ENCODE peak calls at places on chromosomes 16 and 17, in six cellular contexts. U is HCT116, Q is lower leg skin, H is astrocyte of the spinal cord, A is prostate gland, E is progenitor cell of endocrine pancreas. K is an unnamed sample.

GRCh38 chr16:10629592-10629963 is 49.2 kb upstream of the EMP2 start:
- DNase-seq in U (no peak), A (no peak), Q (no peak), H (no peak), E (no peak), K (no peak)

GRCh38 chr17:66625321-66625767 is 209.6 kb upstream of the CACNG5 start:
- DNase-seq in H (peak), E (no peak), U (peak), A (no peak), Q (no peak), K (no peak)

GRCh38 chr16:17962726-17963125 is 373.8 kb downstream of the NPIPA8 start:
- DNase-seq in E (no peak), U (no peak), A (no peak), Q (no peak), H (no peak), K (no peak)

GRCh38 chr17:3827124-3827773 is 18.8 kb downstream of the NCBP3 start:
- DNase-seq in H (peak), Q (no peak), E (peak), A (peak), U (peak), K (peak)

GRCh38 chr17:59844884-59845594 is 47.7 kb downstream of the TUBD1 start:
- DNase-seq in U (no peak), Q (peak), H (peak), E (no peak), A (no peak), K (no peak)

GRCh38 chr17:81200695-81201580 is 21.8 kb downstream of the CEP131 start:
- DNase-seq in H (peak), U (peak), A (peak), Q (no peak), E (no peak), K (peak)

GRCh38 chr17:40487371-40488020 is 13.9 kb downstream of the TNS4 start:
- DNase-seq in A (no peak), U (no peak), Q (no peak), E (no peak), H (no peak), K (no peak)

GRCh38 chr17:78921437-78921971 is 3.7 kb downstream of the TIMP2 start:
- DNase-seq in Q (no peak), A (no peak), E (no peak), H (no peak), U (no peak), K (no peak)

GRCh38 chr16:55030944-55031343 is 100.3 kb downstream of the IRX5 start:
- DNase-seq in U (no peak), Q (peak), A (no peak), H (no peak), E (no peak), K (no peak)

GRCh38 chr17:67293251-67294203 is 48.5 kb upstream of the HELZ start:
- DNase-seq in E (peak), Q (peak), A (peak), H (peak), U (peak), K (peak)

GRCh38 chr16:19831678-19832077 is 53.0 kb downstream of the GPRC5B start:
- DNase-seq in A (no peak), H (peak), E (no peak), U (no peak), Q (no peak), K (no peak)

GRCh38 chr17:38868095-38868967 is 1.5 kb upstream of the LASP1 start:
- DNase-seq in E (no peak), Q (peak), A (no peak), H (no peak), U (no peak), K (no peak)

GRCh38 chr17:81524063-81524864 is 3.9 kb upstream of the FSCN2 start:
- DNase-seq in A (no peak), Q (no peak), E (no peak), U (no peak), H (no peak), K (no peak)

GRCh38 chr17:8665681-8666080 is 35.2 kb upstream of the MYH10 start:
- DNase-seq in Q (peak), U (no peak), A (no peak), H (no peak), E (no peak), K (no peak)

GRCh38 chr16:4111748-4112696 is 4.2 kb downstream of the ADCY9 start:
- DNase-seq in E (no peak), U (no peak), Q (no peak), A (no peak), H (peak), K (no peak)

GRCh38 chr17:31475378-31476162 is 84.1 kb downstream of the RAB11FIP4 start:
- DNase-seq in A (no peak), Q (no peak), E (no peak), H (no peak), U (no peak), K (no peak)

GRCh38 chr17:39822051-39822450 is 42.1 kb downstream of the IKZF3 start:
- DNase-seq in U (no peak), Q (no peak), E (no peak), H (no peak), A (no peak), K (no peak)

GRCh38 chr17:6995500-6996255 is at the start of gene ALOX12:
- DNase-seq in H (no peak), E (no peak), A (peak), Q (peak), U (no peak), K (no peak)

GRCh38 chr17:45374501-45374900 is 57.7 kb upstream of the MAP3K14 start:
- DNase-seq in E (no peak), H (no peak), U (no peak), Q (no peak), A (no peak), K (no peak)

GRCh38 chr17:32479074-32479617 is 7.6 kb upstream of the CDK5R1 start:
- DNase-seq in U (no peak), E (no peak), Q (no peak), A (no peak), H (no peak), K (no peak)

GRCh38 chr16:27522173-27522707 is 27.5 kb downstream of the GTF3C1 start:
- DNase-seq in H (no peak), A (no peak), Q (no peak), E (no peak), U (no peak), K (no peak)

GRCh38 chr16:14070555-14070876 is 603 bp upstream of the MRTFB start:
- DNase-seq in E (no peak), Q (no peak), A (no peak), H (no peak), U (no peak), K (no peak)

GRCh38 chr17:66952031-66952524 is 12.4 kb upstream of the CACNG4 start:
- DNase-seq in E (no peak), Q (no peak), H (peak), U (peak), A (peak), K (no peak)

GRCh38 chr17:41448506-41448905 is 7.7 kb upstream of the KRT38 start:
- DNase-seq in Q (no peak), A (no peak), U (no peak), E (no peak), H (no peak), K (no peak)

GRCh38 chr17:42049834-42050359 is 504 bp downstream of the C17orf113 start:
- DNase-seq in E (no peak), H (no peak), A (no peak), Q (no peak), U (no peak), K (no peak)

DNA sequence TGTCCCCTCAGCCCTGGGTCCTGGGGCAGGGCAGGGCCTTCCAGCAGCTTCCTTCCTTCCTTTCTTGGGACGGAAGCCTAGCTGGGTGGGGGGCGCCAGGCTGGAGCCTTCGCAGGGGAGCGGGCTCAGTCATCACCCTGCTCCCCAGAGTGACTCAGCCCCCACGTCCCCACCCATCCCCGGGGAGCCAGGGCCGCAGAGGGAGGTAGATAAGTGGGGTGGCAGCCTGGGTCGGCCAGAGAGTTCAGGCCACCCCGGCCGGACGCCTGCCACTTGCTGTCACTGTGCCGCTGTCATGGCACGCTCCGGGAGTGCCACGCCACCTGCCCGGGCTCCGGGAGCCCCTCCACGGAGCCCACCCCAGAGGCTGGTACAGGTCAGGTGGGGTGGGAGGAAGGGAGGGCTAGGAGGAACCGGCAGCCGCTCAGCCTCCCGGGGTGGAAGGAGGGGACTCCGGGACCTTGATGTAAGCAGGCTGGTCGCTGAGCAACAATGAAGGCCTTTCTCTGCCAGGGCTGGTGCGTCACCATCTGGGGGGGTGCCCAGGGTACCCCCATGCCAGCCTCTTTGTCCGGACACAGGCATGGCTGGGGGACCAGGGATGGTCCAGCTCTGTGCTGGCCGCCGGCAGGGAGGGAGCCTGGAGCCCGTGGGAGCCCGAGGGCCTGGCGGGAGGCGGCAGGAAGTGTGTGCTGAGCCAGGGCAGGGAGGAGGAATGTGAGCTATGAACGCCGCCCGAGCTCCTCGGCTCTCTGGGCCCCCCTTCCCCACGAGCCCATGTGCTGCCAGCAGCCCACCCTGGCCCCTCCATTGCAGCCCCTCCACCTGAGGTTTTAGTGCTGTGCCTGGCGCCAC is 6.6 kb downstream of the NHERF2 start:
- DNase-seq in E (no peak), A (no peak), H (peak), Q (no peak), U (no peak), K (no peak)
- TF ChIP-seq CTCF in E (no peak), A (no peak), H (no peak), Q (no peak), U (no peak), K (no peak)

DNA sequence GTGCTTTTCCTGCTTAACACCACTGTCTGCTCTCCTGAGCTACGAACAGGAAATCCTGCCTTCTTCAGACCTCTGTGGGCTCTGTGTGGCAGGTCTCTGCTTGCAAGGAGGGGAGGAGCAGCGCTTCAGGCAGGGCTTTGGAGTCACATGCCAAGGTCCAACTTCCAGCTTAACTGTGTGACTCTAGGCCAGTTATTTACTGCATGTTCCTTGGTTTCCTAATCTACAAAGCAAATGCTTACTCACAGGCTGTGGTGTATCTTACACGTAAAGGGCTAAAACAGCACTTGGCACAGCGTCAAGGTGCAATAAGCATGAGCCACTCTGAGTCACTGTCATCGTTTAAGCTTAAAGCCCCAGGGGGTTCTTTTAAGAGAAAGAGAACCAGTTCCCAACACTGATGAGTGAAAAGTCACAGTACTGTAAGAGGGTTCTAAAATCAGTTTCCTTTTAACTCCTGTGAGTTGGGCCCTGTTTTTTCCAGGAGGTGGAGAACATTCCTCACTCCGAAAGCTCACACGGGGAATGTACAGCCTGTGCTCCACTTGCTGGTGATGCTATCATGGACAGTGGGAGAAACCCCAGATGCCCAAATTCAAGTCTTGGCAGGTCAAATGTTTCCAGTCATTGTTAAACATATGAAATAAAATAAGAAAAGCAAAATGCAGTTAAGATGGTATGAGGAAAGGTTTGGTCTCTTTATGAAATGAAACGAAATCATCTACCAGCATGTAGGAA is 54.1 kb upstream of the BCAR1 start:
- DNase-seq in Q (peak), E (no peak), A (peak), H (peak), U (peak), K (no peak)
- TF ChIP-seq CTCF in Q (no peak), E (no peak), A (no peak), H (no peak), U (no peak), K (no peak)

DNA sequence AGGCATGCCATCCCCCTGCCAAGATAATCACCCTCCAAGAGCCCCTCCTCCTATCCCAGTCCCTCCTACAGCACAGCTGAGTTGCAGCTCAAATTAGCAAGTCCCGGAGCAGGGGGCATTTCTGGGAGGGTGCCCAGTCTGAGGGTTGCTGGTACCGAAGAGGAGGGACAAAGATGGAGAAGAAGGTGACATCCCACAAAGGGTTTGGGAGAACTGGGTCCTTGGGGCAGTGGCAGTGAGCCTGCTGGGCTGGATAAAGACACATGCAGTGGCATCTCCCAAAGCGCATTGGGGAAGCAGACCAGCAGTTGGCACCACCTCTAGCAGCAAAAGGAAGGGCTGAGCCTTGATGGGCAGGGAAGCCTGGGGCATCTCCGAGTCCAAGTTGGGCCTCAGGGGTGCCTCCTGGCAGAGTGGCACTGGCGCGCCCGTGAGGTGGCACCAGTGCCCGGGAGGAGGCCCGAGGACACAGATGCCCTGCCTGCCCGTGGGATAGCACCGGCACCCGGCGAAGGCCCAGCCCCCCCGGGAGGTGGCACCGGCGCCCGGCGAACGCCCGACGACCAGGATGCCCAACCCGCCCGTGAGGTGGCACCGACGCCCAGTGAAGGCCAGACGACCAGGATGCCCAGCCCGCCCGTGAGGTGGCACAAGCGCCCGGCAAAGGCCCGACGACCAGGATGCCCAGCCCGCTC is 622 bp downstream of the TOM1L2 start:
- DNase-seq in A (peak), H (no peak), E (no peak), Q (peak), U (no peak), K (no peak)
- TF ChIP-seq CTCF in A (no peak), H (no peak), E (no peak), Q (no peak), U (peak), K (no peak)

GRCh38 chr16:57146735-57147134 is 39.1 kb downstream of the PSME3IP1 start:
- DNase-seq in Q (peak), H (no peak), A (no peak), U (no peak), E (no peak), K (no peak)
- TF ChIP-seq CTCF in Q (no peak), H (peak), A (no peak), U (peak), E (peak), K (peak)

GRCh38 chr16:85524365-85524629 is 88.8 kb upstream of the GSE1 start:
- DNase-seq in U (no peak), A (no peak), E (no peak), H (no peak), Q (no peak), K (no peak)
- TF ChIP-seq CTCF in U (no peak), A (no peak), E (no peak), H (no peak), Q (no peak), K (no peak)

GRCh38 chr16:67525176-67525860 is 3.3 kb upstream of the RIPOR1 start:
- DNase-seq in E (no peak), H (no peak), A (no peak), U (no peak), Q (no peak), K (no peak)
- TF ChIP-seq CTCF in E (no peak), H (peak), A (no peak), U (no peak), Q (no peak), K (no peak)

K was measured in neural crest cell.